ENCODE peak calls at places on chromosome 19, in four cellular contexts. F is breast epithelium, G is testis, I is prostate gland. Q is an unnamed sample.

GRCh38 chr19:991932-992669 is 8.0 kb downstream of the WDR18 start:
- DNase-seq in G (no peak), I (no peak), F (no peak), Q (no peak)

GRCh38 chr19:38834104-38834490 is 2.5 kb upstream of the ECH1 start:
- DNase-seq in G (no peak), F (no peak), I (no peak), Q (no peak)

GRCh38 chr19:33660426-33661160 is 38.8 kb downstream of the CHST8 start:
- DNase-seq in I (no peak), G (no peak), F (no peak), Q (no peak)

GRCh38 chr19:47641891-47642485 is 33.1 kb downstream of the BICRA start:
- DNase-seq in F (no peak), I (no peak), G (no peak), Q (no peak)

GRCh38 chr19:53192771-53193533 is at the start of gene ZNF665:
- DNase-seq in I (peak), F (peak), G (peak), Q (peak)

GRCh38 chr19:18785179-18786124 is 5.7 kb downstream of the COMP start:
- DNase-seq in G (peak), F (no peak), I (peak), Q (peak)

GRCh38 chr19:5805465-5806132 is 732 bp downstream of the NRTN start:
- DNase-seq in I (peak), F (peak), G (peak), Q (peak)

GRCh38 chr19:37227996-37228395 is 10.0 kb downstream of the ZNF383 start:
- DNase-seq in I (no peak), F (no peak), G (peak), Q (no peak)

GRCh38 chr19:17325881-17326594 is 8.6 kb downstream of the ANO8 start:
- DNase-seq in F (peak), I (peak), G (peak), Q (no peak)

GRCh38 chr19:5823579-5824281 is 15.8 kb downstream of the FUT6 start:
- DNase-seq in I (no peak), G (no peak), F (no peak), Q (no peak)

GRCh38 chr19:47305309-47305751 is 4.3 kb upstream of the C5AR1 start:
- DNase-seq in G (peak), I (no peak), F (no peak), Q (peak)

GRCh38 chr19:1066748-1067340 is at the start of gene ARHGAP45:
- DNase-seq in F (no peak), G (no peak), I (no peak), Q (no peak)

GRCh38 chr19:39937094-39937493 is 2.7 kb upstream of the FCGBP start:
- DNase-seq in F (no peak), I (no peak), G (no peak), Q (no peak)

GRCh38 chr19:29623726-29624488 is 17.8 kb downstream of the POP4 start:
- DNase-seq in I (no peak), F (no peak), G (no peak), Q (no peak)

GRCh38 chr19:19409235-19410030 is 4.0 kb downstream of the GATAD2A start:
- DNase-seq in G (no peak), F (no peak), I (peak), Q (no peak)

GRCh38 chr19:19866599-19867248 is 1.0 kb downstream of the ZNF253 start:
- DNase-seq in G (peak), F (no peak), I (no peak), Q (no peak)

GRCh38 chr19:16180611-16181010 is 4.6 kb upstream of the FAM32A start:
- DNase-seq in F (no peak), I (no peak), G (no peak), Q (no peak)

GRCh38 chr19:46916971-46917370 is 56.2 kb downstream of the ARHGAP35 start:
- DNase-seq in F (no peak), I (no peak), G (no peak), Q (no peak)

GRCh38 chr19:44570984-44571684 is 41.7 kb upstream of the CEACAM20 start:
- DNase-seq in G (peak), F (peak), I (peak), Q (peak)

GRCh38 chr19:16594681-16595091 is 22.5 kb upstream of the SLC35E1 start:
- DNase-seq in I (no peak), F (no peak), G (no peak), Q (no peak)

GRCh38 chr19:21202865-21203494 is 61.1 kb downstream of the ZNF431 start:
- DNase-seq in I (peak), F (no peak), G (peak), Q (no peak)

GRCh38 chr19:46784262-46785053 is 3.9 kb downstream of the SLC1A5 start:
- DNase-seq in I (peak), G (peak), F (peak), Q (peak)

GRCh38 chr19:29483944-29484581 is 41.7 kb upstream of the VSTM2B start:
- DNase-seq in F (no peak), G (no peak), I (no peak), Q (no peak)

GRCh38 chr19:30073152-30074000 is 131.3 kb downstream of the URI1 start:
- DNase-seq in F (no peak), G (no peak), I (no peak), Q (no peak)

GRCh38 chr19:15516363-15516762 is 8.0 kb downstream of the CYP4F22 start:
- DNase-seq in G (no peak), I (no peak), F (no peak), Q (no peak)

DNA sequence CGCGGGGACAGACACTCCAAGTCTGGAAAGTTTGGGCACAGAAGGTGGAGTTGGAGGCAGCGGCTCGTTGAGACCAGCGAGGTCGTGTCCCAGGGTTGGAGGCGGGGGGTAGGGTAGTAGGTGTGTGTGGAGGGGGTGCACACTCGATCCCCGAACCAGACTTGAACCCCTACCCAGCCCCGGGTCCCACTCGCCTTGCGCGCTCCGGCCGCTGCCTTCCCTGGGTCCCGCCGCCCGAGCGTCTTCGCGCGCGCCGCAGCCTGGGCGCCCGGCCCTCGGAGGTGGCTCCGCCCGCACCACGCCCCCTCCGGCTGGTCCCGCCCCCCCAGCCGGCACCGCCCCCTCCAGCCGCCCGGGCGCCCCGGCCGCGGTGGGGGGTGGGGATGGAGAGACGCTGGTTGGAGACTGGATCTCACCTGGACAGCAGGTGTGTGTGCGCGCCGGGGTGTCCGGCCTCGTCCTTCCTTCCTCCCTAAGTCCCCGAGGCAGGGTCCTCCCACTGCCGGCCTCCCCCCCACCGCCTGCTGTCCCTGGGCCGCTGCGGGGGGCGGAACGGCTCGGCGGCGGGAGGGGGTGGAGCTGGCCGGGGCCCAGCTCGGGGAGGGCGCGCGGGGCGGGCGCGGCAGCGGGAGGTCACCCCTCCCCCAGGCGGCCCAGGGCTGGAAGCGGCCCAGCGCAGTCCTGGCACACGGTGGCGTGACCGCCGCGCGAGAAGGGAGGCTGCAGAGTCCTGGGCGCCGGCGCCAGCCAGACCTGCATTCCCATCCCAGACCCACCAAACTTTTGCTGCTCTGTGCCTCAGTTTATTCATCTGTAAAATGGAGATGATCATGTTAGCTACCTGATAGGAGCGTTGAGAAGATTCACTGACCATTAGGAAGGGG is at the start of gene KANK2:
- DNase-seq in G (peak), I (peak), F (peak), Q (peak)
- TF ChIP-seq POLR2A in G (peak), I (peak), F (no peak), Q (peak)

DNA sequence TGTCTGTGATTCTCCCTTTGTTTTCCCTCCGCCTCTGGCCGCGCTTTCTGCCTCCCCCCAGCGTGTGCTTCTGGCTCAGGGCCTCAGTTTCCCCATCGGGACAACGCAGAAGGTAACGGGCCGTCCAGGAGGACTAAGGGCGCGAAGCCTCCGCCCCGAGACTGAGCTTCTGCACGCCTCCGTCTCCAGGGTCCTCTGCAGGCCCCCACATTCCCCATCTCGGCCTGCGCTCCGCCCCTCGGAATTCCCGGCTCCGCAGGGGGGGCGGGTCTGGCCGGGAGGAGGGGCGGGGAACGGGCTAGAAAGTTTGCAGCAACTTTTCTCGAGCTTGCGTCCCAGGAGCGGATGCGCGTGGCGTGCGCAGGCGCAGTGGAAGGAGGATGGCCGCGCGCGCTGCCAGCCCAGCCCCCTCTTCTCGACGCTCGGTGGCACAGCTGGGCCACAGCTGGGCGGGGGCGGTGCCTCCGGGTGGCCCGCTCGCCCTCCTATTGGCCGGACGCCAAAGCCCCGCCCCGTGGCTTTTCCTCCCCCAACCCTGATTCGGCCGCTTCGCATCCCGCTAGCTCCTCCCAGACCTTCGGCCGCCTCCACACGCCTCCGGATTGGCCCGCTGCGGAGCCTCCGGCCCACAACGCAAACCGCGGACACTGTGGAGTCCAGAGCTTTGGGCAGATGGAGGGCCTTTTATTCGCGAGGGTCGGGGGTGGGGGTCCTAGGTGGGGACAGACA is at the start of gene SIX5:
- DNase-seq in I (peak), F (peak), G (peak), Q (peak)
- TF ChIP-seq POLR2A in I (peak), F (peak), G (peak), Q (peak)

DNA sequence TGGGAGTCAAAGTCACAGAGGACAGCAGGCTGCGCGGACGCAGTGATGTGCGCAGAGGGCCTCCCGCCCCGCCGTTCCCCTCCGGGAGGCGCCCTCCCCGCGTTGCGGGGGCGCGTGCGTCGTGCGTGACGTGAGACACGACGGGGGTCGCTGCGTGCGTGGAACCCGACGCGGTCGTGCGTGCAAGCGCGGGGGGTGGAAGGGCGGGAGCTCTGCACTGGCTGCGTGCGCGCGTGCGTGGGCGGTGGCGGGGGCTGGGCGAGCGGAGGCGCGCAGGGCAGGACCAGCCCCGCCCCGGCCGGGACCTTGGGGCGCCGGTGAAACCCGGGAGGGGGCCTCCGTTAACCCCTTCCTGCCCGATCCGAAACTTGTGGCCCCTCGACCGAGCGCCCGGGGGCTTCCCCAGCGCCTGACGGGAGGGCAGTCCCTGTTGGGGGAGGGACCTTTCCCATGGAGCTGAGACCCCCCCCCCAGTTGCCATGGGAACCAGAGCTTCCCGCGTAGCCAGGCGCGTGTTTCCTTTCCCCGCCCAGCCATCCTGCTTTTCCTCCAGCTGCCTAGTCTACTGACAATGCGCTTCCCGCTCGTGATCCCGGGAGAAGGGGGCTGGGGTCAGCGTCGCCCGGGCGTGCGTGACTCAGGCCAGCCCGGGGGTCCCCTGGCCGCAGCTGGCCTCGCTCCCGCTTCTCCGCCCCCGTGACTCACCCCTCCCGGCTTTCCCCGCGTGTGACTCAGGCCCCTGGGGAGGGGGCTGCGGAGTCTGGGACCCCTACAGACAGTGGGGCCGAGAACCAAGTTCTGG is 7.3 kb upstream of the HOOK2 start:
- DNase-seq in G (peak), I (peak), F (peak), Q (peak)
- TF ChIP-seq POLR2A in G (no peak), I (peak), F (no peak), Q (peak)

GRCh38 chr19:2278504-2279158 is 3.3 kb downstream of the PEAK3 start:
- DNase-seq in I (no peak), F (no peak), G (no peak), Q (no peak)
- TF ChIP-seq POLR2A in I (no peak), F (no peak), G (no peak), Q (no peak)

GRCh38 chr19:45781282-45782161 is 768 bp downstream of the DMPK start:
- DNase-seq in F (peak), I (peak), G (no peak), Q (peak)
- TF ChIP-seq POLR2A in F (no peak), I (no peak), G (no peak), Q (no peak)

GRCh38 chr19:41322451-41322850 is 12.5 kb downstream of the CCDC97 start:
- DNase-seq in G (no peak), F (no peak), I (no peak), Q (peak)

GRCh38 chr19:41324921-41325639 is 15.1 kb downstream of the CCDC97 start:
- DNase-seq in I (peak), G (no peak), F (peak), Q (peak)

GRCh38 chr19:41323023-41323422 is 13.1 kb downstream of the CCDC97 start:
- DNase-seq in F (no peak), G (peak), I (no peak), Q (peak)

GRCh38 chr19:41324231-41324702 is 14.3 kb downstream of the CCDC97 start:
- DNase-seq in I (no peak), F (no peak), G (no peak), Q (no peak)

GRCh38 chr19:41323430-41324125 is 13.6 kb downstream of the CCDC97 start:
- DNase-seq in G (peak), I (no peak), F (no peak), Q (peak)
- TF ChIP-seq POLR2A in G (no peak), I (no peak), F (no peak), Q (no peak)

DNA sequence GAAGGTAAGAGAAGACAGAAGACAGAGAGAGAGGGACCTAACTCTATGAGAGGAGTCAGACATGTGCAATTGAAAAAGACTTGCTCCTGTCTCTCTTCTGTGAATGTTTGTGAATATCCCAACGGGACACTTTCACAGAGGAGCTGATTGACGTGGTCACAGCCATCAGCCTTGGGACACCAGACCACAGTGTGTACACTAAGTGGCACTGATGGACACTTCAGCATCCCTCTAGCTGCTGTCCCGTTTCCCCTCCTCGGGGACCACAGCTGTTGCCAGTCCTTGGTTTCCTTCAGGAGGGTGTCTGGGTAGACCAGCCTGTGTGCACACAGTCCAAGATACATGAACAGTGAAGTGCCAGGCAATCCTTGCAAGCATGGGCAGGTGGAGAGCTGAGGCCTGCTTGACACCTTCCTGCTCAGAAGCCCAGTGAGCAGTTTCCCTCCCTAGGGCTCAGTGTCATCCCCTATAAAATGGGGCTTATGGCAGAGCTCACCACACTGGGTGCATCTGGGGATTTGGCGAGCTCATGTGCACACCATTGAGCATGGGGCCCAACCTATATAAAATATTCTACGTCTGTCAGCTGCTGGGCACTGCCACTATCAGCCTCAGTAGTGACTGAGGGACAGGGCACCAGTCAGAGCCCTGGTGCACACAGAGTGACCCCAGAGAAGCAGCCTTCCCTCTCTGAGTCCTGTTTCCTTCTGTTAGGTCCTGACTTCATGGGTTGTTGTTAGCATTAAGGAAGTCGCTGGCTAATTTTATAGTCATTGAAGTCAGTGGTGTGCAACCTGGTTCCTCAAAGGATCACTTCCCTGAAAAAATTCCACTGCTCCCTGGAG is 4.3 kb upstream of the USF2 start:
- DNase-seq in F (peak), I (no peak), G (peak), Q (no peak)
- TF ChIP-seq POLR2A in F (no peak), I (no peak), G (no peak), Q (no peak)

DNA sequence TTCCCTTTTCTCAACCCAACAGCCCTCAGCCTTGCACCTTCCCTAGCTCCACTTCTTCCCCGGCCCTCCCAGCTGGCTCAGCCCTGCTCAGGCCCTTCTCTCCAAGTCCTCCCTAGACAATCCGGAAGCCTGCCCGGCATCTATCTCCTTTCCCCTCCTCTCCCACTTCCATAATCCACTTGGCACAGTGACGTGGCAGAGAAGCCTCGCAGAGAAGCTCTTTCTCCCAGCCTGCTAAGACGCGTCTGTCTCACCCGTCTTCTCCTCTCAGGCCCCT is 1.1 kb downstream of the UBXN6 start:
- DNase-seq in G (peak), F (no peak), I (no peak), Q (no peak)
- TF ChIP-seq POLR2A in G (no peak), F (no peak), I (no peak), Q (no peak)

GRCh38 chr19:55301459-55302331 is 17.9 kb downstream of the BRSK1 start:
- DNase-seq in F (peak), I (peak), G (peak), Q (peak)
- TF ChIP-seq POLR2A in F (no peak), I (peak), G (no peak), Q (no peak)